ENCODE peak calls at places on chromosomes 5 and 9, in five cellular contexts. T is A549, M is cardiac muscle cell, C is Peyer's patch, D is AG04450. H is an unnamed sample.

GRCh38 chr9:72477862-72478564 is 43.4 kb upstream of the TMC1 start:
- DNase-seq in T (peak; percentile 92), M (peak; percentile 73), C (no peak), D (no peak), H (peak; percentile 5)

GRCh38 chr9:93617273-93617672 is 40.9 kb downstream of the PHF2 start:
- DNase-seq in T (no peak), M (no peak), C (no peak), D (no peak), H (no peak)

GRCh38 chr9:23526806-23527205 is 299.2 kb downstream of the ELAVL2 start:
- DNase-seq in T (no peak), M (no peak), C (no peak), D (no peak), H (no peak)

GRCh38 chr9:72635197-72635596 is 113.8 kb downstream of the TMC1 start:
- DNase-seq in T (no peak), M (peak; percentile 3), C (no peak), D (no peak), H (no peak)

GRCh38 chr5:16461782-16462181 is 3.8 kb downstream of the ZNF622 start:
- DNase-seq in T (no peak), M (peak; percentile 89), C (no peak), D (peak; percentile 91), H (no peak)

GRCh38 chr9:91162784-91163440 is 198.8 kb downstream of the AUH start:
- DNase-seq in T (no peak), M (peak; percentile 31), C (peak; percentile 70), D (no peak), H (no peak)

GRCh38 chr5:107948377-107948776 is 277.6 kb upstream of the EFNA5 start:
- DNase-seq in T (no peak), M (no peak), C (no peak), D (no peak), H (no peak)

GRCh38 chr9:123652416-123652815 is 277.5 kb downstream of the DENND1A start:
- DNase-seq in T (no peak), M (no peak), C (no peak), D (no peak), H (no peak)

GRCh38 chr5:137294604-137295003 is 204.5 kb downstream of the SPOCK1 start:
- DNase-seq in T (no peak), M (no peak), C (no peak), D (no peak), H (no peak)

GRCh38 chr5:128436825-128437224 is 101.2 kb downstream of the FBN2 start:
- DNase-seq in T (peak; percentile 26), M (peak; percentile 35), C (no peak), D (peak; percentile 24), H (no peak)

GRCh38 chr5:174610968-174611367 is 113.4 kb upstream of the MSX2 start:
- DNase-seq in T (no peak), M (peak; percentile 75), C (no peak), D (peak; percentile 67), H (no peak)

GRCh38 chr9:35697486-35697885 is 7.8 kb upstream of the TPM2 start:
- DNase-seq in T (no peak), M (no peak), C (peak; percentile 25), D (no peak), H (no peak)

GRCh38 chr5:153938131-153938842 is 100.4 kb downstream of the FAM114A2 start:
- DNase-seq in T (no peak), M (no peak), C (no peak), D (no peak), H (no peak)

GRCh38 chr5:76199321-76200318 is 116.4 kb downstream of the SV2C start:
- DNase-seq in T (no peak), M (no peak), C (no peak), D (no peak), H (peak; percentile 26)

GRCh38 chr5:76556511-76557221 is 66.5 kb downstream of the F2RL2 start:
- DNase-seq in T (no peak), M (no peak), C (no peak), D (no peak), H (no peak)

GRCh38 chr9:107325842-107326241 is 42.8 kb downstream of the RAD23B start:
- DNase-seq in T (no peak), M (no peak), C (no peak), D (no peak), H (no peak)
- TF ChIP-seq CTCF in T (no peak), M (no peak), C (no peak), D (no peak), H (no peak)

GRCh38 chr9:129111143-129111761 is at the start of gene PTPA:
- DNase-seq in T (peak; percentile 82), M (peak; percentile 93), C (peak; percentile 90), D (peak; percentile 53), H (peak; percentile 89)
- TF ChIP-seq CTCF in T (no peak), M (no peak), C (no peak), D (no peak), H (no peak)

DNA sequence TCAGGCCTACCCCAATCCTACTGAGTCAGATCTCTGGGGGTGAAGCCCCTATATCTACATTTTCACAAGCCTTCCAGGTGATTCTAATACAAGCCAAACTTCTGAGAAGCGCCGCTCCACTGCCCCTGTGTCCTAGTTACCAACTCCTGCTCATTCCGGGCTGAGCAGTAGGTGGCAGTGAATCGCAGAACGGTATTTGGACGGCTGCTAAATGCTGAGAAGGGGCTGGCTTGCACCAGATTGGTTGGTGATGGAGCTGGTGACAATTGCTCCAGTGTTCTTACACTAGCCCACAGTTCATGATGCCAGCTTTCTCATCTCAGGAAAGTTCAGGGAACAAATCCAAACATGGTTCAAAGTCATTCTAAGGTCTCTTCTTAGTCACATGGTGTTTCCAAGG is 31.1 kb upstream of the FGF1 start:
- DNase-seq in T (peak; percentile 46), M (peak; percentile 62), C (no peak), D (peak; percentile 33), H (peak; percentile 68)
- TF ChIP-seq CTCF in T (no peak), M (peak; percentile 58), C (peak; percentile 25), D (peak; percentile 80), H (no peak)

GRCh38 chr5:88606626-88607025 is 276.4 kb downstream of the MEF2C start:
- DNase-seq in T (no peak), M (no peak), C (no peak), D (no peak), H (no peak)

GRCh38 chr5:88606173-88606572 is 276.8 kb downstream of the MEF2C start:
- DNase-seq in T (no peak), M (no peak), C (no peak), D (no peak), H (no peak)

GRCh38 chr5:88607492-88607891 is 275.5 kb downstream of the MEF2C start:
- DNase-seq in T (no peak), M (no peak), C (no peak), D (no peak), H (no peak)

DNA sequence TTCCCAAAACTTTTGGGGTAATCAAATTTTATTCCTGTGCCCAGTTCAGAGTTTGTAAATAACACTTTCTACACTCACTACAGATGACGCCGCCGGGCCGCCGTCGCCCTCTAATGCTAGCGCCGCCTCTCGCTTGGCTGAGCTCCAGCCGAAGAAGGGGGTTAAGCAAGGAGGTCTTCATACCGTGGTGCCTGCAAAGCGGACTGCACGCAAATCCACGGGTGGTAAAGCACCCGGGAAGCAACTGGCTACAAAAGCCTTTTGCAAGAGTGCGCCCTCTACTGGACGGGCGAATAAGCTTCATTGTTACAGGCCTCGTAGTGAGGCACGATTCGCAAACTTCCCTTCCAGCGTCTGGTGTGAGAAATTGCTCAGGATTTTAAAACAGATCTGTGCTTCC is 280.4 kb downstream of the MEF2C start:
- DNase-seq in T (no peak), M (no peak), C (no peak), D (no peak), H (no peak)
- TF ChIP-seq CTCF in T (peak; percentile 42), M (no peak), C (peak; percentile 18), D (no peak), H (peak; percentile 65)

GRCh38 chr5:164958688-164959087 is 1453.3 kb downstream of the MAT2B start:
- DNase-seq in T (no peak), M (no peak), C (no peak), D (no peak), H (no peak)
- TF ChIP-seq CTCF in T (no peak), M (no peak), C (no peak), D (peak; percentile 13), H (peak; percentile 40)

DNA sequence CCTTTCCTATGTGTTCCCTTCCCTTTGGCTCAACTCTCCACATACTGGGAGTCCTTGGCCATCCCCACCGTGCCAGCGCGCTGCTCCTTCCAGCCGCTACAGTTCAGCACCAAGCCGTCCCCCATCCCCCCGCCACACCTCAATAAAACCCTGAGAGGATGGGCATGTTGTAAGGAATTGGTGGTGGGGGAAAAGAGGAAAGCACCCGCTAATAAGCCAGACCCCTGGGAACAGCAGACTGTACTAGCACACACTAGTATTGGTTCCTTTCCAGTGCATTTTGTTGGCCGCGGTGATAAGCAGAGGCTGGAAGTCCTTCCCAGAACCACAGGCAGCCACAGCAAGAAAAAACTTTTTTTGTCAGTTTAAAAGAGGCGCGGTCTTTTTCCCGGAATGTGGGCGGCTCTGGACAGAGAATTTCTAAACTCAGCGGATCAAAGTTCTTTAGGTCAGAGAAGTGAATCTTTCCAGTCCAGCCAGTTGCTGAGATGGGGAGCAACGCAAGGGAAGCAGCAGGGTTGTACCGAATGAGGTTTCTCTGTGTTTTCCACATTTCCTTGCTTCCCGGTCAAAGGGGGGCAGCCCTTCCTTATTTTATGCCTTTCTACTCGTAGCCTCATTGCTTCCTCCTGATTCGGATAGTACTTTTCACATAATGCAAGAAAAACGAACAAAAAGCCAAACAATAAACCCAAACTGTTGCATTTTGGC is 2.1 kb downstream of the CHSY3 start:
- DNase-seq in T (no peak), M (peak; percentile 71), C (no peak), D (no peak), H (peak; percentile 10)
- TF ChIP-seq CTCF in T (no peak), M (peak; percentile 36), C (no peak), D (peak; percentile 25), H (no peak)

DNA sequence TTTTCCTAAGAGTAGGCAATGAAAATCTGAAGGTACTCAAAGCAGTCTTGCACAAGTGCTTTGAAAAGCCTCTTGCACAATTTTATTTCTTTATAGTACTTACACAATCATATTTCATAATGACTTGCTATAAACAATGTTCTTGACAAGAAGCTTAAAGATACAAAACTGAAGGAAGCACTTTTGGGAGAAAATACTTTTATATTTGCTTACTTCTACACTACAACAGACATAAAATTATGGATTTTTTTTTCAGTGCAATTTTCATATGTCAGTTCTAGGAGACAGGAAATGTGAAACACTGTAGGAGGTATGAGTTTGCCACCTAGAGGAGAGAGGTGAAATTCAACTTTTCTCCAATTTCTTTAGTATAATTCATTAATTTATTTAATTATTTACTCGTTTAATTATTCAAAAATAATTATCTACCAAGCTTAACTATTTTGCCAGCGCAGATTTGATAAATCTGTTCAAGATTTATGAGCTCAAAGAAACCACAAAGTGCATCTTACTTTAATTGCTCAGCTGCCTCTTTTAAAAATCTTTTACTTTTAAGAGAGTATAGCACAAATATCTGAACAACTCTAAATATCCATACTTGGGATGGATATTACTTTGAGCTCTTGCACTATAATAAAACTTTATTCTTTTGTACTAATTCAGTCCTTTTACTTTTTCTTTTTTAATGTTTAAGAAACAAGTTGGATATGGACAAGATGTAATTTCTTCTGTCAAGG is 29.0 kb upstream of the CDKN2B start:
- DNase-seq in T (no peak), M (peak; percentile 64), C (no peak), D (no peak), H (no peak)
- TF ChIP-seq CTCF in T (no peak), M (peak; percentile 49), C (peak; percentile 60), D (peak; percentile 61), H (peak; percentile 61)

DNA sequence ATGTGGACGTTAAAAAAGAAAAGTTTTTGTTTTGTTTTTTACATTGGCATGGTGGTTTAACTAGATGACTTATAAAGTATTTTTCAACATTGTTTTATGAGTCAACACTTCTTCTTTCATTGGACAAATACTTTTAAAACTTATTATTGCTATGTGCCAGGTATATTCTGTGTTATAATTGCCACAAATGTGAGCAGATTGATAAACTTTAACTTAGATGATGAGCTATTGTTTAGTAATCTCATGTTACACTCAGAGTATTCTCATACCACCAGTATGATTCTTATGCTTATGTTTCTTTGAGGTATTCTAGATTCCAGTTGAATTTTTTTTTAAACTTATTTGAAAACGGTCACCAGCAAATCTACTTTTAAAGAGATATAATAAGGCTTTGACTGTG is 60.3 kb downstream of the RASA1 start:
- DNase-seq in T (no peak), M (no peak), C (no peak), D (no peak), H (no peak)
- TF ChIP-seq CTCF in T (no peak), M (no peak), C (no peak), D (no peak), H (no peak)

H was measured in endothelial cell.